ENCODE peak calls at places on chromosomes 7 and 10, in six cellular contexts. One of them, this sample, is unnamed.

GRCh38 chr7:16066805-16067459 is 354.4 kb downstream of the CRPPA start:
- DNase-seq in spleen: no peak
- DNase-seq in EH: no peak
- DNase-seq in GM12864: no peak
- DNase-seq in iris pigment epithelial cell: peak
- DNase-seq in naive thymus-derived CD8-positive, alpha-beta T cell: no peak
- DNase-seq in this sample: no peak

GRCh38 chr10:93352638-93353383 is 129.3 kb downstream of the MYOF start:
- DNase-seq in spleen: no peak
- DNase-seq in EH: peak
- DNase-seq in GM12864: no peak
- DNase-seq in iris pigment epithelial cell: peak
- DNase-seq in naive thymus-derived CD8-positive, alpha-beta T cell: no peak
- DNase-seq in this sample: no peak

GRCh38 chr7:149287622-149288021 is 25.6 kb downstream of the ZNF783 start:
- DNase-seq in spleen: no peak
- DNase-seq in EH: no peak
- DNase-seq in GM12864: no peak
- DNase-seq in iris pigment epithelial cell: no peak
- DNase-seq in naive thymus-derived CD8-positive, alpha-beta T cell: no peak
- DNase-seq in this sample: no peak

GRCh38 chr10:75552171-75552570 is 120.7 kb downstream of the LRMDA start:
- DNase-seq in spleen: no peak
- DNase-seq in EH: no peak
- DNase-seq in GM12864: no peak
- DNase-seq in iris pigment epithelial cell: no peak
- DNase-seq in naive thymus-derived CD8-positive, alpha-beta T cell: no peak
- DNase-seq in this sample: no peak

GRCh38 chr7:82810558-82811259 is 352.0 kb downstream of the PCLO start:
- DNase-seq in spleen: no peak
- DNase-seq in EH: peak
- DNase-seq in GM12864: no peak
- DNase-seq in iris pigment epithelial cell: peak
- DNase-seq in naive thymus-derived CD8-positive, alpha-beta T cell: no peak
- DNase-seq in this sample: peak

GRCh38 chr7:2516194-2516555 is 3.4 kb upstream of the LFNG start:
- DNase-seq in spleen: no peak
- DNase-seq in EH: peak
- DNase-seq in GM12864: no peak
- DNase-seq in iris pigment epithelial cell: no peak
- DNase-seq in naive thymus-derived CD8-positive, alpha-beta T cell: no peak
- DNase-seq in this sample: peak

GRCh38 chr7:121447191-121447920 is 51.2 kb upstream of the FAM3C start:
- DNase-seq in spleen: no peak
- DNase-seq in EH: peak
- DNase-seq in GM12864: no peak
- DNase-seq in iris pigment epithelial cell: no peak
- DNase-seq in naive thymus-derived CD8-positive, alpha-beta T cell: no peak
- DNase-seq in this sample: no peak

GRCh38 chr7:140062118-140062527 is 628 bp downstream of the PARP12 start:
- DNase-seq in spleen: peak
- DNase-seq in EH: no peak
- DNase-seq in GM12864: no peak
- DNase-seq in iris pigment epithelial cell: no peak
- DNase-seq in naive thymus-derived CD8-positive, alpha-beta T cell: peak
- DNase-seq in this sample: no peak

GRCh38 chr10:7876541-7877127 is 58.3 kb downstream of the TAF3 start:
- DNase-seq in spleen: no peak
- DNase-seq in EH: no peak
- DNase-seq in GM12864: no peak
- DNase-seq in iris pigment epithelial cell: no peak
- DNase-seq in naive thymus-derived CD8-positive, alpha-beta T cell: no peak
- DNase-seq in this sample: no peak

GRCh38 chr10:75492151-75492550 is 60.7 kb downstream of the LRMDA start:
- DNase-seq in spleen: no peak
- DNase-seq in EH: no peak
- DNase-seq in GM12864: no peak
- DNase-seq in iris pigment epithelial cell: no peak
- DNase-seq in naive thymus-derived CD8-positive, alpha-beta T cell: no peak
- DNase-seq in this sample: no peak

GRCh38 chr10:91768123-91768522 is 30.1 kb upstream of the TNKS2 start:
- DNase-seq in spleen: no peak
- DNase-seq in EH: no peak
- DNase-seq in GM12864: no peak
- DNase-seq in iris pigment epithelial cell: peak
- DNase-seq in naive thymus-derived CD8-positive, alpha-beta T cell: no peak
- DNase-seq in this sample: no peak

GRCh38 chr7:14305233-14305866 is 315.9 kb upstream of the ETV1 start:
- DNase-seq in spleen: no peak
- DNase-seq in EH: no peak
- DNase-seq in GM12864: no peak
- DNase-seq in iris pigment epithelial cell: no peak
- DNase-seq in naive thymus-derived CD8-positive, alpha-beta T cell: no peak
- DNase-seq in this sample: no peak

GRCh38 chr10:5434017-5434753 is 21.8 kb downstream of the NET1 start:
- DNase-seq in spleen: no peak
- DNase-seq in EH: peak
- DNase-seq in GM12864: no peak
- DNase-seq in iris pigment epithelial cell: peak
- DNase-seq in naive thymus-derived CD8-positive, alpha-beta T cell: no peak
- DNase-seq in this sample: no peak

GRCh38 chr7:147276783-147277370 is 1160.3 kb downstream of the CNTNAP2 start:
- DNase-seq in spleen: no peak
- DNase-seq in EH: no peak
- DNase-seq in GM12864: no peak
- DNase-seq in iris pigment epithelial cell: no peak
- DNase-seq in naive thymus-derived CD8-positive, alpha-beta T cell: no peak
- DNase-seq in this sample: no peak

GRCh38 chr7:155836216-155837125 is 24.2 kb upstream of the SHH start:
- DNase-seq in spleen: peak
- DNase-seq in EH: no peak
- DNase-seq in GM12864: no peak
- DNase-seq in iris pigment epithelial cell: no peak
- DNase-seq in naive thymus-derived CD8-positive, alpha-beta T cell: no peak
- DNase-seq in this sample: no peak

GRCh38 chr10:89879121-89879520 is 177.7 kb downstream of the KIF20B start:
- DNase-seq in spleen: no peak
- DNase-seq in EH: peak
- DNase-seq in GM12864: no peak
- DNase-seq in iris pigment epithelial cell: peak
- DNase-seq in naive thymus-derived CD8-positive, alpha-beta T cell: no peak
- DNase-seq in this sample: no peak

GRCh38 chr10:127937915-127938440 is 31.1 kb downstream of the PTPRE start:
- DNase-seq in spleen: no peak
- DNase-seq in EH: no peak
- DNase-seq in GM12864: no peak
- DNase-seq in iris pigment epithelial cell: no peak
- DNase-seq in naive thymus-derived CD8-positive, alpha-beta T cell: no peak
- DNase-seq in this sample: no peak

GRCh38 chr10:71316081-71316785 is 2.8 kb upstream of the SLC29A3 start:
- DNase-seq in spleen: no peak
- DNase-seq in EH: no peak
- DNase-seq in GM12864: no peak
- DNase-seq in iris pigment epithelial cell: peak
- DNase-seq in naive thymus-derived CD8-positive, alpha-beta T cell: no peak
- DNase-seq in this sample: no peak

GRCh38 chr7:157734926-157735640 is 398.3 kb downstream of the DNAJB6 start:
- DNase-seq in spleen: no peak
- DNase-seq in EH: no peak
- DNase-seq in GM12864: no peak
- DNase-seq in iris pigment epithelial cell: no peak
- DNase-seq in naive thymus-derived CD8-positive, alpha-beta T cell: no peak
- DNase-seq in this sample: no peak

GRCh38 chr7:157585113-157585861 is 248.5 kb downstream of the DNAJB6 start:
- DNase-seq in spleen: peak
- DNase-seq in EH: no peak
- DNase-seq in GM12864: no peak
- DNase-seq in iris pigment epithelial cell: no peak
- DNase-seq in naive thymus-derived CD8-positive, alpha-beta T cell: no peak
- DNase-seq in this sample: no peak

GRCh38 chr10:86653379-86653778 is 968 bp upstream of the OPN4 start:
- DNase-seq in spleen: no peak
- DNase-seq in EH: no peak
- DNase-seq in GM12864: no peak
- DNase-seq in iris pigment epithelial cell: no peak
- DNase-seq in naive thymus-derived CD8-positive, alpha-beta T cell: no peak
- DNase-seq in this sample: no peak

GRCh38 chr7:138142583-138143201 is 66.4 kb downstream of the AKR1D1 start:
- DNase-seq in spleen: no peak
- DNase-seq in EH: no peak
- DNase-seq in GM12864: no peak
- DNase-seq in iris pigment epithelial cell: no peak
- DNase-seq in naive thymus-derived CD8-positive, alpha-beta T cell: no peak
- DNase-seq in this sample: no peak

GRCh38 chr10:47261121-47261520 is 38.9 kb upstream of the GDF10 start:
- DNase-seq in spleen: peak
- DNase-seq in EH: no peak
- DNase-seq in GM12864: peak
- DNase-seq in iris pigment epithelial cell: no peak
- DNase-seq in naive thymus-derived CD8-positive, alpha-beta T cell: no peak
- DNase-seq in this sample: no peak

GRCh38 chr10:6518791-6519430 is 61.2 kb downstream of the PRKCQ start:
- DNase-seq in spleen: no peak
- DNase-seq in EH: no peak
- DNase-seq in GM12864: no peak
- DNase-seq in iris pigment epithelial cell: no peak
- DNase-seq in naive thymus-derived CD8-positive, alpha-beta T cell: no peak
- DNase-seq in this sample: no peak

GRCh38 chr7:26278769-26279168 is 12.9 kb upstream of the SNX10 start:
- DNase-seq in spleen: no peak
- DNase-seq in EH: peak
- DNase-seq in GM12864: no peak
- DNase-seq in iris pigment epithelial cell: no peak
- DNase-seq in naive thymus-derived CD8-positive, alpha-beta T cell: no peak
- DNase-seq in this sample: peak

GRCh38 chr7:200290-200689 is 7.9 kb downstream of the FAM20C start:
- DNase-seq in spleen: no peak
- DNase-seq in EH: no peak
- DNase-seq in GM12864: no peak
- DNase-seq in iris pigment epithelial cell: no peak
- DNase-seq in naive thymus-derived CD8-positive, alpha-beta T cell: no peak
- DNase-seq in this sample: no peak

GRCh38 chr7:124618871-124619270 is 146.7 kb downstream of the GPR37 start:
- DNase-seq in spleen: no peak
- DNase-seq in EH: peak
- DNase-seq in GM12864: no peak
- DNase-seq in iris pigment epithelial cell: no peak
- DNase-seq in naive thymus-derived CD8-positive, alpha-beta T cell: no peak
- DNase-seq in this sample: no peak

GRCh38 chr7:7567898-7568531 is 1.3 kb downstream of the MIOS start:
- DNase-seq in spleen: no peak
- DNase-seq in EH: no peak
- DNase-seq in GM12864: no peak
- DNase-seq in iris pigment epithelial cell: no peak
- DNase-seq in naive thymus-derived CD8-positive, alpha-beta T cell: no peak
- DNase-seq in this sample: no peak

GRCh38 chr10:16586358-16587138 is 64.9 kb upstream of the C1QL3 start:
- DNase-seq in spleen: no peak
- DNase-seq in EH: no peak
- DNase-seq in GM12864: peak
- DNase-seq in iris pigment epithelial cell: no peak
- DNase-seq in naive thymus-derived CD8-positive, alpha-beta T cell: no peak
- DNase-seq in this sample: no peak

GRCh38 chr7:100604078-100604975 is 2.2 kb downstream of the PCOLCE start:
- DNase-seq in spleen: peak
- DNase-seq in EH: peak
- DNase-seq in GM12864: no peak
- DNase-seq in iris pigment epithelial cell: peak
- DNase-seq in naive thymus-derived CD8-positive, alpha-beta T cell: peak
- DNase-seq in this sample: no peak

GRCh38 chr7:12139421-12139820 is 71.7 kb upstream of the TMEM106B start:
- DNase-seq in spleen: no peak
- DNase-seq in EH: peak
- DNase-seq in GM12864: no peak
- DNase-seq in iris pigment epithelial cell: peak
- DNase-seq in naive thymus-derived CD8-positive, alpha-beta T cell: no peak
- DNase-seq in this sample: no peak

GRCh38 chr10:20963056-20963455 is 65.9 kb upstream of the NEBL start:
- DNase-seq in spleen: no peak
- DNase-seq in EH: no peak
- DNase-seq in GM12864: no peak
- DNase-seq in iris pigment epithelial cell: peak
- DNase-seq in naive thymus-derived CD8-positive, alpha-beta T cell: no peak
- DNase-seq in this sample: peak

GRCh38 chr7:37109016-37109415 is 339.6 kb downstream of the ELMO1 start:
- DNase-seq in spleen: no peak
- DNase-seq in EH: no peak
- DNase-seq in GM12864: no peak
- DNase-seq in iris pigment epithelial cell: no peak
- DNase-seq in naive thymus-derived CD8-positive, alpha-beta T cell: no peak
- DNase-seq in this sample: no peak

GRCh38 chr7:101567231-101567630 is 61.9 kb downstream of the MYL10 start:
- DNase-seq in spleen: no peak
- DNase-seq in EH: no peak
- DNase-seq in GM12864: no peak
- DNase-seq in iris pigment epithelial cell: no peak
- DNase-seq in naive thymus-derived CD8-positive, alpha-beta T cell: no peak
- DNase-seq in this sample: no peak

GRCh38 chr10:67965456-67965855 is 81.0 kb downstream of the SIRT1 start:
- DNase-seq in spleen: no peak
- DNase-seq in EH: no peak
- DNase-seq in GM12864: no peak
- DNase-seq in iris pigment epithelial cell: no peak
- DNase-seq in naive thymus-derived CD8-positive, alpha-beta T cell: no peak
- DNase-seq in this sample: no peak

GRCh38 chr7:134188311-134188710 is 61.2 kb downstream of the LRGUK start:
- DNase-seq in spleen: no peak
- DNase-seq in EH: no peak
- DNase-seq in GM12864: no peak
- DNase-seq in iris pigment epithelial cell: no peak
- DNase-seq in naive thymus-derived CD8-positive, alpha-beta T cell: no peak
- DNase-seq in this sample: no peak

GRCh38 chr7:377069-378040 is 87.4 kb downstream of the FOXL3 start:
- DNase-seq in spleen: peak
- DNase-seq in EH: no peak
- DNase-seq in GM12864: no peak
- DNase-seq in iris pigment epithelial cell: no peak
- DNase-seq in naive thymus-derived CD8-positive, alpha-beta T cell: no peak
- DNase-seq in this sample: no peak

GRCh38 chr7:76372984-76373833 is 14.4 kb upstream of the YWHAG start:
- DNase-seq in spleen: peak
- DNase-seq in EH: peak
- DNase-seq in GM12864: no peak
- DNase-seq in iris pigment epithelial cell: peak
- DNase-seq in naive thymus-derived CD8-positive, alpha-beta T cell: no peak
- DNase-seq in this sample: no peak

GRCh38 chr7:1664711-1665591 is 5.1 kb upstream of the ELFN1 start:
- DNase-seq in spleen: peak
- DNase-seq in EH: peak
- DNase-seq in GM12864: no peak
- DNase-seq in iris pigment epithelial cell: peak
- DNase-seq in naive thymus-derived CD8-positive, alpha-beta T cell: peak
- DNase-seq in this sample: no peak

GRCh38 chr7:126574276-126574675 is 678.5 kb downstream of the GRM8 start:
- DNase-seq in spleen: no peak
- DNase-seq in EH: no peak
- DNase-seq in GM12864: no peak
- DNase-seq in iris pigment epithelial cell: peak
- DNase-seq in naive thymus-derived CD8-positive, alpha-beta T cell: no peak
- DNase-seq in this sample: peak

This sample was measured in epithelial cell of proximal tubule.